ENCODE peak calls at places on chromosome 2, in nine cellular contexts. One of them, this sample, is unnamed.

GRCh38 chr2:221518201-221518936 is 53.7 kb downstream of the EPHA4 start:
- DNase-seq in neural progenitor cell: no peak
- DNase-seq in AG08396: no peak
- DNase-seq in IMR-90: peak
- DNase-seq in upper lobe of right lung: no peak
- DNase-seq in NCI-H2081: no peak
- DNase-seq in EH: peak
- DNase-seq in neural crest cell: no peak
- DNase-seq in stimulated activated CD8-positive, alpha-beta memory T cell treated with anti-CD3 and anti-CD28 coated beads, Interleukin-15, amount 100 ng/mL, for 1 hour: no peak
- DNase-seq in this sample: peak

GRCh38 chr2:53970095-53970897 is 497 bp downstream of the PSME4 start:
- DNase-seq in neural progenitor cell: peak
- DNase-seq in AG08396: peak
- DNase-seq in IMR-90: peak
- DNase-seq in upper lobe of right lung: no peak
- DNase-seq in NCI-H2081: no peak
- DNase-seq in EH: peak
- DNase-seq in neural crest cell: peak
- DNase-seq in stimulated activated CD8-positive, alpha-beta memory T cell treated with anti-CD3 and anti-CD28 coated beads, Interleukin-15, amount 100 ng/mL, for 1 hour: no peak
- DNase-seq in this sample: no peak

GRCh38 chr2:109260886-109261700 is 132.1 kb downstream of the SH3RF3 start:
- DNase-seq in neural progenitor cell: peak
- DNase-seq in AG08396: no peak
- DNase-seq in IMR-90: peak
- DNase-seq in upper lobe of right lung: peak
- DNase-seq in NCI-H2081: peak
- DNase-seq in EH: peak
- DNase-seq in neural crest cell: no peak
- DNase-seq in stimulated activated CD8-positive, alpha-beta memory T cell treated with anti-CD3 and anti-CD28 coated beads, Interleukin-15, amount 100 ng/mL, for 1 hour: no peak
- DNase-seq in this sample: no peak

GRCh38 chr2:120767486-120768005 is 31.9 kb downstream of the GLI2 start:
- DNase-seq in neural progenitor cell: no peak
- DNase-seq in AG08396: no peak
- DNase-seq in IMR-90: no peak
- DNase-seq in upper lobe of right lung: peak
- DNase-seq in NCI-H2081: no peak
- DNase-seq in EH: no peak
- DNase-seq in neural crest cell: no peak
- DNase-seq in stimulated activated CD8-positive, alpha-beta memory T cell treated with anti-CD3 and anti-CD28 coated beads, Interleukin-15, amount 100 ng/mL, for 1 hour: no peak
- DNase-seq in this sample: no peak

GRCh38 chr2:205995260-205995659 is 90.7 kb downstream of the INO80D start:
- DNase-seq in neural progenitor cell: no peak
- DNase-seq in AG08396: no peak
- DNase-seq in IMR-90: no peak
- DNase-seq in upper lobe of right lung: no peak
- DNase-seq in NCI-H2081: no peak
- DNase-seq in EH: no peak
- DNase-seq in neural crest cell: no peak
- DNase-seq in stimulated activated CD8-positive, alpha-beta memory T cell treated with anti-CD3 and anti-CD28 coated beads, Interleukin-15, amount 100 ng/mL, for 1 hour: no peak
- DNase-seq in this sample: no peak

GRCh38 chr2:172288603-172289002 is 138.8 kb upstream of the ITGA6 start:
- DNase-seq in neural progenitor cell: no peak
- DNase-seq in AG08396: no peak
- DNase-seq in IMR-90: peak
- DNase-seq in upper lobe of right lung: no peak
- DNase-seq in NCI-H2081: peak
- DNase-seq in EH: peak
- DNase-seq in neural crest cell: no peak
- DNase-seq in stimulated activated CD8-positive, alpha-beta memory T cell treated with anti-CD3 and anti-CD28 coated beads, Interleukin-15, amount 100 ng/mL, for 1 hour: no peak
- DNase-seq in this sample: peak

GRCh38 chr2:178529194-178529593 is 48.9 kb downstream of the PLEKHA3 start:
- DNase-seq in neural progenitor cell: no peak
- DNase-seq in AG08396: no peak
- DNase-seq in IMR-90: no peak
- DNase-seq in upper lobe of right lung: no peak
- DNase-seq in NCI-H2081: no peak
- DNase-seq in EH: no peak
- DNase-seq in neural crest cell: no peak
- DNase-seq in stimulated activated CD8-positive, alpha-beta memory T cell treated with anti-CD3 and anti-CD28 coated beads, Interleukin-15, amount 100 ng/mL, for 1 hour: no peak
- DNase-seq in this sample: no peak

GRCh38 chr2:209960676-209961630 is 41.5 kb upstream of the RPE start:
- DNase-seq in neural progenitor cell: peak
- DNase-seq in AG08396: peak
- DNase-seq in IMR-90: peak
- DNase-seq in upper lobe of right lung: no peak
- DNase-seq in NCI-H2081: peak
- DNase-seq in EH: peak
- DNase-seq in neural crest cell: peak
- DNase-seq in stimulated activated CD8-positive, alpha-beta memory T cell treated with anti-CD3 and anti-CD28 coated beads, Interleukin-15, amount 100 ng/mL, for 1 hour: no peak
- DNase-seq in this sample: no peak

GRCh38 chr2:13009027-13009426 is 292.3 kb downstream of the TRIB2 start:
- DNase-seq in neural progenitor cell: no peak
- DNase-seq in AG08396: no peak
- DNase-seq in IMR-90: peak
- DNase-seq in upper lobe of right lung: no peak
- DNase-seq in NCI-H2081: no peak
- DNase-seq in EH: peak
- DNase-seq in neural crest cell: no peak
- DNase-seq in stimulated activated CD8-positive, alpha-beta memory T cell treated with anti-CD3 and anti-CD28 coated beads, Interleukin-15, amount 100 ng/mL, for 1 hour: no peak
- DNase-seq in this sample: no peak

GRCh38 chr2:232988444-232988843 is 24.6 kb downstream of the NGEF start:
- DNase-seq in neural progenitor cell: no peak
- DNase-seq in AG08396: peak
- DNase-seq in IMR-90: peak
- DNase-seq in upper lobe of right lung: peak
- DNase-seq in NCI-H2081: no peak
- DNase-seq in EH: peak
- DNase-seq in neural crest cell: no peak
- DNase-seq in stimulated activated CD8-positive, alpha-beta memory T cell treated with anti-CD3 and anti-CD28 coated beads, Interleukin-15, amount 100 ng/mL, for 1 hour: no peak
- DNase-seq in this sample: no peak

GRCh38 chr2:156436477-156437085 is 402 bp downstream of the GPD2 start:
- DNase-seq in neural progenitor cell: peak
- DNase-seq in AG08396: no peak
- DNase-seq in IMR-90: peak
- DNase-seq in upper lobe of right lung: no peak
- DNase-seq in NCI-H2081: no peak
- DNase-seq in EH: peak
- DNase-seq in neural crest cell: no peak
- DNase-seq in stimulated activated CD8-positive, alpha-beta memory T cell treated with anti-CD3 and anti-CD28 coated beads, Interleukin-15, amount 100 ng/mL, for 1 hour: no peak
- DNase-seq in this sample: peak

GRCh38 chr2:152924722-152925121 is 206.3 kb downstream of the ARL6IP6 start:
- DNase-seq in neural progenitor cell: no peak
- DNase-seq in AG08396: no peak
- DNase-seq in IMR-90: no peak
- DNase-seq in upper lobe of right lung: peak
- DNase-seq in NCI-H2081: peak
- DNase-seq in EH: no peak
- DNase-seq in neural crest cell: no peak
- DNase-seq in stimulated activated CD8-positive, alpha-beta memory T cell treated with anti-CD3 and anti-CD28 coated beads, Interleukin-15, amount 100 ng/mL, for 1 hour: no peak
- DNase-seq in this sample: no peak

GRCh38 chr2:19362094-19362649 is 3.7 kb upstream of the OSR1 start:
- DNase-seq in neural progenitor cell: no peak
- DNase-seq in AG08396: no peak
- DNase-seq in IMR-90: peak
- DNase-seq in upper lobe of right lung: no peak
- DNase-seq in NCI-H2081: no peak
- DNase-seq in EH: peak
- DNase-seq in neural crest cell: no peak
- DNase-seq in stimulated activated CD8-positive, alpha-beta memory T cell treated with anti-CD3 and anti-CD28 coated beads, Interleukin-15, amount 100 ng/mL, for 1 hour: no peak
- DNase-seq in this sample: no peak

GRCh38 chr2:21422050-21422449 is 298.3 kb downstream of the TDRD15 start:
- DNase-seq in neural progenitor cell: peak
- DNase-seq in AG08396: peak
- DNase-seq in IMR-90: peak
- DNase-seq in upper lobe of right lung: peak
- DNase-seq in NCI-H2081: peak
- DNase-seq in EH: peak
- DNase-seq in neural crest cell: peak
- DNase-seq in stimulated activated CD8-positive, alpha-beta memory T cell treated with anti-CD3 and anti-CD28 coated beads, Interleukin-15, amount 100 ng/mL, for 1 hour: no peak
- DNase-seq in this sample: no peak

GRCh38 chr2:77567723-77568122 is 45.5 kb upstream of the LRRTM4 start:
- DNase-seq in neural progenitor cell: no peak
- DNase-seq in AG08396: no peak
- DNase-seq in IMR-90: no peak
- DNase-seq in upper lobe of right lung: no peak
- DNase-seq in NCI-H2081: no peak
- DNase-seq in EH: no peak
- DNase-seq in neural crest cell: no peak
- DNase-seq in stimulated activated CD8-positive, alpha-beta memory T cell treated with anti-CD3 and anti-CD28 coated beads, Interleukin-15, amount 100 ng/mL, for 1 hour: no peak
- DNase-seq in this sample: no peak

GRCh38 chr2:187655001-187655400 is 100.8 kb upstream of the TFPI start:
- DNase-seq in neural progenitor cell: no peak
- DNase-seq in AG08396: no peak
- DNase-seq in IMR-90: no peak
- DNase-seq in upper lobe of right lung: no peak
- DNase-seq in NCI-H2081: peak
- DNase-seq in EH: no peak
- DNase-seq in neural crest cell: no peak
- DNase-seq in stimulated activated CD8-positive, alpha-beta memory T cell treated with anti-CD3 and anti-CD28 coated beads, Interleukin-15, amount 100 ng/mL, for 1 hour: no peak
- DNase-seq in this sample: no peak

GRCh38 chr2:96685592-96686459 is 43.3 kb downstream of the FER1L5 start:
- DNase-seq in neural progenitor cell: peak
- DNase-seq in AG08396: no peak
- DNase-seq in IMR-90: no peak
- DNase-seq in upper lobe of right lung: no peak
- DNase-seq in NCI-H2081: peak
- DNase-seq in EH: peak
- DNase-seq in neural crest cell: no peak
- DNase-seq in stimulated activated CD8-positive, alpha-beta memory T cell treated with anti-CD3 and anti-CD28 coated beads, Interleukin-15, amount 100 ng/mL, for 1 hour: no peak
- DNase-seq in this sample: no peak

GRCh38 chr2:151315381-151315903 is 26.0 kb upstream of the NMI start:
- DNase-seq in neural progenitor cell: peak
- DNase-seq in AG08396: no peak
- DNase-seq in IMR-90: peak
- DNase-seq in upper lobe of right lung: no peak
- DNase-seq in NCI-H2081: no peak
- DNase-seq in EH: peak
- DNase-seq in neural crest cell: no peak
- DNase-seq in stimulated activated CD8-positive, alpha-beta memory T cell treated with anti-CD3 and anti-CD28 coated beads, Interleukin-15, amount 100 ng/mL, for 1 hour: no peak
- DNase-seq in this sample: no peak

GRCh38 chr2:127193948-127194267 is 26.2 kb downstream of the CYP27C1 start:
- DNase-seq in neural progenitor cell: no peak
- DNase-seq in AG08396: peak
- DNase-seq in IMR-90: peak
- DNase-seq in upper lobe of right lung: no peak
- DNase-seq in NCI-H2081: no peak
- DNase-seq in EH: peak
- DNase-seq in neural crest cell: no peak
- DNase-seq in stimulated activated CD8-positive, alpha-beta memory T cell treated with anti-CD3 and anti-CD28 coated beads, Interleukin-15, amount 100 ng/mL, for 1 hour: no peak
- DNase-seq in this sample: no peak

GRCh38 chr2:7012141-7012809 is 95.1 kb downstream of the RNF144A start:
- DNase-seq in neural progenitor cell: no peak
- DNase-seq in AG08396: no peak
- DNase-seq in IMR-90: no peak
- DNase-seq in upper lobe of right lung: no peak
- DNase-seq in NCI-H2081: no peak
- DNase-seq in EH: peak
- DNase-seq in neural crest cell: no peak
- DNase-seq in stimulated activated CD8-positive, alpha-beta memory T cell treated with anti-CD3 and anti-CD28 coated beads, Interleukin-15, amount 100 ng/mL, for 1 hour: no peak
- DNase-seq in this sample: no peak

GRCh38 chr2:216371756-216372702 is at the start of gene MARCHF4:
- DNase-seq in neural progenitor cell: peak
- DNase-seq in AG08396: peak
- DNase-seq in IMR-90: peak
- DNase-seq in upper lobe of right lung: peak
- DNase-seq in NCI-H2081: peak
- DNase-seq in EH: peak
- DNase-seq in neural crest cell: peak
- DNase-seq in stimulated activated CD8-positive, alpha-beta memory T cell treated with anti-CD3 and anti-CD28 coated beads, Interleukin-15, amount 100 ng/mL, for 1 hour: peak
- DNase-seq in this sample: peak

GRCh38 chr2:205733648-205734047 is 51.3 kb downstream of the NRP2 start:
- DNase-seq in neural progenitor cell: peak
- DNase-seq in AG08396: no peak
- DNase-seq in IMR-90: no peak
- DNase-seq in upper lobe of right lung: no peak
- DNase-seq in NCI-H2081: no peak
- DNase-seq in EH: no peak
- DNase-seq in neural crest cell: no peak
- DNase-seq in stimulated activated CD8-positive, alpha-beta memory T cell treated with anti-CD3 and anti-CD28 coated beads, Interleukin-15, amount 100 ng/mL, for 1 hour: no peak
- DNase-seq in this sample: no peak

GRCh38 chr2:44623622-44624351 is 262.0 kb downstream of the CAMKMT start:
- DNase-seq in neural progenitor cell: no peak
- DNase-seq in AG08396: no peak
- DNase-seq in IMR-90: no peak
- DNase-seq in upper lobe of right lung: no peak
- DNase-seq in NCI-H2081: peak
- DNase-seq in EH: no peak
- DNase-seq in neural crest cell: no peak
- DNase-seq in stimulated activated CD8-positive, alpha-beta memory T cell treated with anti-CD3 and anti-CD28 coated beads, Interleukin-15, amount 100 ng/mL, for 1 hour: no peak
- DNase-seq in this sample: no peak

GRCh38 chr2:120150040-120150482 is 73.1 kb downstream of the TMEM185B start:
- DNase-seq in neural progenitor cell: no peak
- DNase-seq in AG08396: no peak
- DNase-seq in IMR-90: peak
- DNase-seq in upper lobe of right lung: no peak
- DNase-seq in NCI-H2081: no peak
- DNase-seq in EH: no peak
- DNase-seq in neural crest cell: no peak
- DNase-seq in stimulated activated CD8-positive, alpha-beta memory T cell treated with anti-CD3 and anti-CD28 coated beads, Interleukin-15, amount 100 ng/mL, for 1 hour: no peak
- DNase-seq in this sample: no peak

GRCh38 chr2:583666-584065 is 93.5 kb downstream of the TMEM18 start:
- DNase-seq in neural progenitor cell: no peak
- DNase-seq in AG08396: no peak
- DNase-seq in IMR-90: no peak
- DNase-seq in upper lobe of right lung: no peak
- DNase-seq in NCI-H2081: no peak
- DNase-seq in EH: no peak
- DNase-seq in neural crest cell: no peak
- DNase-seq in stimulated activated CD8-positive, alpha-beta memory T cell treated with anti-CD3 and anti-CD28 coated beads, Interleukin-15, amount 100 ng/mL, for 1 hour: no peak
- DNase-seq in this sample: no peak

GRCh38 chr2:26273501-26273900 is 28.8 kb downstream of the HADHB start:
- DNase-seq in neural progenitor cell: no peak
- DNase-seq in AG08396: no peak
- DNase-seq in IMR-90: peak
- DNase-seq in upper lobe of right lung: no peak
- DNase-seq in NCI-H2081: no peak
- DNase-seq in EH: peak
- DNase-seq in neural crest cell: no peak
- DNase-seq in stimulated activated CD8-positive, alpha-beta memory T cell treated with anti-CD3 and anti-CD28 coated beads, Interleukin-15, amount 100 ng/mL, for 1 hour: no peak
- DNase-seq in this sample: no peak

GRCh38 chr2:191533693-191534175 is 144.2 kb upstream of the NABP1 start:
- DNase-seq in neural progenitor cell: no peak
- DNase-seq in AG08396: no peak
- DNase-seq in IMR-90: no peak
- DNase-seq in upper lobe of right lung: no peak
- DNase-seq in NCI-H2081: no peak
- DNase-seq in EH: peak
- DNase-seq in neural crest cell: no peak
- DNase-seq in stimulated activated CD8-positive, alpha-beta memory T cell treated with anti-CD3 and anti-CD28 coated beads, Interleukin-15, amount 100 ng/mL, for 1 hour: no peak
- DNase-seq in this sample: no peak

GRCh38 chr2:181457121-181457740 is at the start of gene ITGA4:
- DNase-seq in neural progenitor cell: peak
- DNase-seq in AG08396: peak
- DNase-seq in IMR-90: peak
- DNase-seq in upper lobe of right lung: peak
- DNase-seq in NCI-H2081: peak
- DNase-seq in EH: peak
- DNase-seq in neural crest cell: peak
- DNase-seq in stimulated activated CD8-positive, alpha-beta memory T cell treated with anti-CD3 and anti-CD28 coated beads, Interleukin-15, amount 100 ng/mL, for 1 hour: peak
- DNase-seq in this sample: peak